ENCODE peak calls at places on chromosomes 5 and 9, in eight cellular contexts. Z, X, L, M, I, C, W and B are unnamed samples.

GRCh38 chr5:143985832-143986485 is 174.0 kb downstream of the HMHB1 start:
- DNase-seq in Z (no peak), L (no peak), X (no peak), M (peak), I (no peak), W (no peak), C (no peak), B (no peak)

GRCh38 chr9:73219985-73220626 is 68.4 kb downstream of the ANXA1 start:
- DNase-seq in L (no peak), I (no peak), C (no peak), Z (no peak), X (no peak), M (no peak), W (no peak), B (no peak)

GRCh38 chr9:95507456-95508241 is 9.1 kb downstream of the PTCH1 start:
- DNase-seq in X (peak), C (peak), L (no peak), M (peak), W (peak), Z (peak), I (no peak), B (no peak)

GRCh38 chr5:43482490-43483064 is 1.1 kb downstream of the TMEM267 start:
- DNase-seq in C (no peak), L (no peak), W (no peak), M (no peak), Z (no peak), X (no peak), I (no peak), B (no peak)

GRCh38 chr9:96139592-96140251 is 162.3 kb downstream of the HSD17B3 start:
- DNase-seq in C (no peak), Z (no peak), X (peak), L (no peak), I (no peak), M (peak), W (no peak), B (no peak)

GRCh38 chr9:17744786-17745185 is 165.9 kb downstream of the SH3GL2 start:
- DNase-seq in C (peak), L (no peak), M (peak), Z (no peak), I (no peak), X (no peak), W (no peak), B (no peak)

GRCh38 chr5:42876375-42876844 is 64.7 kb upstream of the SELENOP start:
- DNase-seq in Z (no peak), L (no peak), W (no peak), X (no peak), C (no peak), I (no peak), M (peak), B (no peak)

GRCh38 chr9:27198175-27198574 is 89.2 kb downstream of the TEK start:
- DNase-seq in C (no peak), X (no peak), Z (no peak), M (no peak), L (no peak), I (no peak), W (no peak), B (no peak)

GRCh38 chr9:34994429-34995287 is 5.1 kb downstream of the DNAJB5 start:
- DNase-seq in L (no peak), I (no peak), W (peak), Z (no peak), M (peak), C (peak), X (peak), B (no peak)

GRCh38 chr9:128061305-128061704 is 5.8 kb downstream of the NAIF1 start:
- DNase-seq in I (no peak), C (no peak), L (no peak), M (peak), X (no peak), W (no peak), Z (no peak), B (no peak)

GRCh38 chr9:7957803-7958202 is 158.2 kb upstream of the DMAC1 start:
- DNase-seq in I (no peak), W (no peak), Z (no peak), M (no peak), L (no peak), X (no peak), C (no peak), B (no peak)